ENCODE peak calls at places on chromosomes 5 and 9, in five cellular contexts. G, Y, Z, U and Q are unnamed samples.

GRCh38 chr5:54226215-54226614 is 84.2 kb downstream of the ARL15 start:
- DNase-seq in U (no peak), Z (no peak), G (no peak), Y (no peak), Q (no peak)

GRCh38 chr5:138664276-138664943 is 88.8 kb upstream of the CTNNA1 start:
- DNase-seq in U (peak; percentile 28), Z (no peak), Y (no peak), G (no peak), Q (no peak)

GRCh38 chr5:100797863-100798262 is 105.2 kb downstream of the ST8SIA4 start:
- DNase-seq in G (no peak), U (peak; percentile 7), Y (no peak), Z (no peak), Q (no peak)

GRCh38 chr5:74409166-74409706 is 231.3 kb downstream of the ENC1 start:
- DNase-seq in Y (no peak), U (no peak), G (peak; percentile 81), Z (no peak), Q (no peak)

GRCh38 chr9:77752566-77752965 is 104.4 kb upstream of the GNA14 start:
- DNase-seq in Z (no peak), Y (no peak), G (peak; percentile 9), U (no peak), Q (no peak)

GRCh38 chr5:126124706-126125345 is 298.4 kb upstream of the GRAMD2B start:
- DNase-seq in U (no peak), Y (no peak), G (no peak), Z (no peak), Q (no peak)

GRCh38 chr9:2622361-2623045 is 916 bp downstream of the VLDLR start:
- DNase-seq in Y (no peak), G (peak; percentile 33), Z (no peak), U (peak; percentile 17), Q (no peak)

GRCh38 chr5:147743686-147744332 is 38.7 kb downstream of the JAKMIP2 start:
- DNase-seq in G (no peak), Y (no peak), Z (no peak), U (no peak), Q (no peak)

GRCh38 chr5:40676643-40677333 is 2.9 kb upstream of the PTGER4 start:
- DNase-seq in U (peak; percentile 68), Z (no peak), Y (no peak), G (peak; percentile 35), Q (no peak)

GRCh38 chr9:70514273-70514672 is 99.8 kb upstream of the KLF9 start:
- DNase-seq in Z (no peak), U (no peak), Y (no peak), G (no peak), Q (no peak)

GRCh38 chr9:33813712-33814641 is 3.0 kb upstream of the UBE2R2 start:
- DNase-seq in Y (peak; percentile 65), Z (no peak), U (no peak), G (no peak), Q (no peak)

GRCh38 chr9:134716067-134716466 is 74.5 kb downstream of the COL5A1 start:
- DNase-seq in U (no peak), Z (no peak), Y (no peak), G (no peak), Q (no peak)

GRCh38 chr5:74477761-74478160 is 162.8 kb downstream of the ENC1 start:
- DNase-seq in U (no peak), G (no peak), Z (no peak), Y (no peak), Q (no peak)

GRCh38 chr5:122967625-122968024 is 68.9 kb downstream of the PPIC start:
- DNase-seq in Y (no peak), Z (no peak), G (peak; percentile 8), U (no peak), Q (no peak)

GRCh38 chr9:126122901-126123616 is 203.6 kb upstream of the MVB12B start:
- DNase-seq in U (no peak), G (no peak), Z (no peak), Y (no peak), Q (no peak)

GRCh38 chr9:37511006-37511714 is 25.4 kb downstream of the POLR1E start:
- DNase-seq in U (no peak), Z (no peak), G (no peak), Y (no peak), Q (no peak)

GRCh38 chr9:85404911-85405580 is 336.7 kb downstream of the AGTPBP1 start:
- DNase-seq in G (no peak), Z (no peak), U (no peak), Y (no peak), Q (no peak)

DNA sequence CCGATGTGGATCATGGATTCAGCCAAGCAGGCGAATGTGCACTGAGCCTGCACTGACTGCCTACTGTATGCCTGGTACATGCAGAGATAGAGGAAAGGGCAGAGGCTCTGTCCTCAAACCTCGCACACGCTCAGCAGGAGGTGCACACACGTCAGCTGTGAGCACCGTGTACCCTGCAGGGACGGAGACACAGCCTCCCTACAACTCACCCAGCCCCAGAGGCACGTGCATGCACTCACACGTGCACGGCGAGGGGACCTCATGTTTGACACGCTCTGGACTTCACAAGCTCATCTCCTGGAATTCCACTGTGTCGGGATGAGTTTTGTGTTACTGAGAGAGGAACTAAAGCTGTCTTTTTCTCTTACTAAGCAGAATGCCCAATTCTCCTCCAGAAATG is 48.4 kb downstream of the IRX2 start:
- DNase-seq in Z (no peak), U (no peak), G (no peak), Y (no peak), Q (no peak)
- H3K9me3 ChIP-seq in Z (no peaks in the 10 kb centered on the region), U (no peaks in the 10 kb centered on the region), G (no peaks in the 10 kb centered on the region), Y (no peaks in the 10 kb centered on the region), Q (no peaks in the 10 kb centered on the region)

DNA sequence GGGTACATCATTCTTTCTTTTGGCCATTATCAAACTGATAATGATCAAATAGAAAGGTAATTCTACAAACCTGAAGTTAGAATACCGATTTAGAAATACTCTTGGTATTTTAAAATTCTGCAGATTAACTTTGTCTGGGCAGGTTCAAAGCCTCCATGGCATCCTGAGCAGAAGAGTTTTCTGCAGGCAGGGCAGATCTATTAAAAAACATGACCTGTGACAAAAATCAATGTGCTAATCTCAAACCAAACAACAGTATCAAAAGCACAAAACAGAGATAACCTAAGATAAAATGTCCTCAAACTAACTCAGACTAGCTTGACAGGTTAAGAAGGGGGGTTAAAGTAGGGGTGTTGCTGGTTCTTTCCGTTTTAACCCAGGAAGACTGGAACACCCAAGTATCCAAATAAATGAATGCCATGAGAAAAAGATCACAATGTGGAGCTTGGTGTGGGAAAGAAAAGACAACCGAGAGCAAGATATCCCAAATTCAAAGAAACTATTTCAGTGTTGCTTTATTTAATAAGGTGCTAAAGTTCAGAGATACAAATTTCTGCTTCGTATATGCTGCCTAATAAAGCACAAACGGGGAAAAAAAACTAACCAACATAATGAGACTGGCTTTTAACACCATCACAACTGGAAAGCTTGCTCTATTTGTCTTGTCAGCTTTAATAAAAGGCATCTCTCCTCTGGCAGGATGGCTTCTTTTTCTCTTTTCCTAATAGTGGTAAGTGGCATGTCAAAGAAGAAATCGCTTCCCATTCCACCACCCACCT is 2.4 kb downstream of the EFNA5 start:
- DNase-seq in Y (no peak), U (no peak), Z (no peak), G (no peak), Q (no peak)
- H3K4me3 ChIP-seq in Y (no peak overlapping the region), U (peak overlapping the region; percentile 66), Z (no peak overlapping the region), G (no peak overlapping the region), Q (no peak overlapping the region)

DNA sequence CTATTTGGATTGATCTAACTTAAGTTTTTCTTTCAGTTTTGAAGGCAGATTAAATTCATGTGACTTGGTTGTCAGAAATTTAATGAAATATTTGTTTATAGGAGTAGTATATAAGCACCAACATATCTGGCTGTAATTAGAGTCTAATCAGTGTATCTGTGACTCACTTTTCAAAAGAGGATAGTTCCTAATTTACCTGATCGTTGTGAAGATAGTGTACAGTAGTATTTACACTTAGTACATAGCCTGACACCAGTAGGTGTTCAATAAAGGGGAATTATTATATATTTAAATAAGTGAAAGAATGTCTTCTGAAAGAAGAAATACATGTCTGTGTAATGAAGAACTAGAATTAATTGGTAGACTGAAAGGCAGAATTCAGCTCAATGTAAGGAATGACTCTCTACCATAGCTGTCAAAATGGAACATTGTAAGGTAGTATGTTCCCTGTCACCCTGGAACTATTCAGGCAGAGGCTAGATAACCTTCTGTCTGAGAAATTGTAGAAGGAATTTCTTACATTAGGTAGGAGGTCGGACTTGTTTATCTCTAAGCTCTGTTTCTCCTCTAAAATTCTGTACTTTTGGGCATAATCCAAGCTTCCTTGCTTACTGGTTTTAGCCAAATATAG is 8.6 kb downstream of the TGFBR1 start:
- DNase-seq in U (no peak), Y (no peak), Z (no peak), G (no peak), Q (no peak)
- H3K4me1 ChIP-seq in U (no peaks in the 10 kb centered on the region), Y (peaks cover 83% of the 10 kb centered on the region), Z (peaks cover 85% of the 10 kb centered on the region), G (peaks cover 15% of the 10 kb centered on the region), Q (peaks cover 37% of the 10 kb centered on the region)

DNA sequence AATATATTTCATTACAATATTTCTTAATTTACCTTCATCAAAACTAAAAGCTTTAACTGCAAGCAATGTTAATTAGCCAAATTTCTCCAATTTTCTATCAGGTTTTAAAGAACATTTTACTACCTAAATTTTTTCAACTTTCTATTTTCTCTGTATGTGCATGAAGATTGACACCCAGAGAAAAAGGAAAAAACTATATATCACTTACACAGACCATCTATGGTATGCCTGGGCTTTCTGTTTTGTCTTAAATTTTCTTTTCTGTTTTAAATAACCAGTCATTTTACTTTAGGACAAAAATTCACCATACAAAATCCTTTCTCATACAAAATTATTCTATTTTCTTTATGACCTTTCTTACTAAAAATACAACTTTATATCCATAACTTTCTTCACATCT is 13.8 kb upstream of the IL7R start:
- DNase-seq in U (no peak), Z (no peak), G (no peak), Y (no peak), Q (no peak)
- H3K9me3 ChIP-seq in U (peaks cover 11% of the 10 kb centered on the region), Z (peaks cover 21% of the 10 kb centered on the region), G (no peaks in the 10 kb centered on the region), Y (peaks cover 39% of the 10 kb centered on the region), Q (peaks cover 16% of the 10 kb centered on the region)